ENCODE peak calls at places on chromosomes 7 and 10, in six cellular contexts. K is left lung, A is AG09319, S is GM12865, B is GM13976, M is AG09309. I is an unnamed sample.

GRCh38 chr10:46524471-46525176 is 31.8 kb downstream of the GPRIN2 start:
- DNase-seq in K (peak), A (no peak), S (no peak), B (no peak), M (no peak), I (peak)

GRCh38 chr7:51062222-51062987 is 254.2 kb downstream of the COBL start:
- DNase-seq in K (peak), A (no peak), S (no peak), B (no peak), M (no peak), I (no peak)

GRCh38 chr10:15197276-15197675 is 28.8 kb upstream of the NMT2 start:
- DNase-seq in K (no peak), A (no peak), S (no peak), B (no peak), M (peak), I (no peak)

GRCh38 chr7:46032936-46033335 is 111.9 kb upstream of the IGFBP3 start:
- DNase-seq in K (no peak), A (no peak), S (no peak), B (no peak), M (peak), I (no peak)

GRCh38 chr7:78770422-78771410 is 682.8 kb downstream of the MAGI2 start:
- DNase-seq in K (no peak), A (no peak), S (peak), B (no peak), M (no peak), I (no peak)

GRCh38 chr7:98323597-98324322 is 42.3 kb downstream of the BRI3 start:
- DNase-seq in K (no peak), A (no peak), S (no peak), B (no peak), M (no peak), I (no peak)

GRCh38 chr7:69635572-69636190 is 37.4 kb downstream of the AUTS2 start:
- DNase-seq in K (no peak), A (no peak), S (no peak), B (no peak), M (no peak), I (no peak)

GRCh38 chr7:55046582-55047347 is 27.9 kb downstream of the EGFR start:
- DNase-seq in K (no peak), A (no peak), S (no peak), B (no peak), M (no peak), I (no peak)

GRCh38 chr10:102243304-102243703 is 2.0 kb upstream of the PITX3 start:
- DNase-seq in K (no peak), A (no peak), S (no peak), B (no peak), M (no peak), I (no peak)

GRCh38 chr10:16520900-16521299 is 779 bp downstream of the C1QL3 start:
- DNase-seq in K (no peak), A (no peak), S (peak), B (peak), M (no peak), I (peak)

GRCh38 chr7:131586259-131586658 is 29.8 kb upstream of the PODXL start:
- DNase-seq in K (no peak), A (no peak), S (no peak), B (no peak), M (no peak), I (no peak)

GRCh38 chr10:58064714-58065528 is 202.8 kb downstream of the IPMK start:
- DNase-seq in K (no peak), A (peak), S (peak), B (peak), M (peak), I (peak)
- TF ChIP-seq CTCF in K (peak), A (peak), S (peak), B (peak), M (peak), I (peak)

DNA sequence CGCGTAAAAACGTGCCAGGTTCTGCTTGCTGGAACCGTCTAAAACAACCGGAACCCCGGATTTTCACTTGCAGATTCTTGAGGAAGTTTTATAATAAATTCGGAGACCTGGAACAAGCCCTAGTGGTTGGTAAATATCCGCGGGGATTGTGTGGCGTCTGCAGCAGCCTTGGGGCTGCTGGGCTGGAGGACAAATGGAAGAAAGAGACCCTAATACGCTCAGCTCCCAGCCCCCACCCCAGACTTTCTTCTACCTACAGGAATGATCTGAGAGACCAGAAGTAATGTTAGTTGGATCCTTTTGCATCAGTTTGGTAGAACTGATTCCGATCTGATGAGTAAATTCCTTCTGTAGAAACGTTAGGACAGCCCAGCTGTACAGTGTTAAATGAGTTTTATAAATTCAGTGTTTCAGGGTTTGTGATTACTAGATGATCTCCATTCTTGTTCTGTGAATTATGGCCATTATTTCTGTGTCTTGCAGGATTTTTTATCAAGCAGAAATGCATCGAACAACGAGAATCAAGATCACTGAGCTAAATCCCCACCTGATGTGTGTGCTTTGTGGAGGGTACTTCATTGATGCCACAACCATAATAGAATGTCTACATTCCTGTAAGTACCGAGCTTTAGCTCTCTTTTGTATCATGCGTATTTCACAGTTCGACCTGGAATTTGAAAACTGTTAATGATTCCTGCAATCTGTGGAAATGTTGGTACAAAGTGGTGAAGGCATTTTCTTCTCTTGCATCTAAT is 5.2 kb downstream of the BMI1 start:
- DNase-seq in K (no peak), A (no peak), S (no peak), B (no peak), M (no peak), I (no peak)
- TF ChIP-seq CTCF in K (no peak), A (no peak), S (no peak), B (no peak), M (peak), I (no peak)

GRCh38 chr7:117873056-117873932 is at the start of gene CTTNBP2:
- DNase-seq in K (peak), A (no peak), S (peak), B (peak), M (peak), I (no peak)

GRCh38 chr7:117871778-117872538 is 1.3 kb downstream of the CTTNBP2 start:
- DNase-seq in K (no peak), A (no peak), S (no peak), B (peak), M (no peak), I (no peak)

GRCh38 chr7:117873933-117874530 is 791 bp upstream of the CTTNBP2 start:
- DNase-seq in K (no peak), A (no peak), S (no peak), B (no peak), M (no peak), I (no peak)

GRCh38 chr7:117871401-117871777 is 1.9 kb downstream of the CTTNBP2 start:
- DNase-seq in K (no peak), A (no peak), S (no peak), B (no peak), M (no peak), I (no peak)

GRCh38 chr7:117872565-117873055 is 631 bp downstream of the CTTNBP2 start:
- DNase-seq in K (no peak), A (no peak), S (no peak), B (peak), M (no peak), I (no peak)
- TF ChIP-seq CTCF in K (no peak), A (peak), S (no peak), B (no peak), M (no peak), I (no peak)

GRCh38 chr10:112525215-112525614 is 78.2 kb downstream of the VTI1A start:
- DNase-seq in K (no peak), A (no peak), S (no peak), B (no peak), M (no peak), I (no peak)

GRCh38 chr10:112526906-112527305 is 79.9 kb downstream of the VTI1A start:
- DNase-seq in K (no peak), A (no peak), S (no peak), B (no peak), M (no peak), I (no peak)

GRCh38 chr10:112528235-112528634 is 81.2 kb downstream of the VTI1A start:
- DNase-seq in K (no peak), A (no peak), S (no peak), B (no peak), M (no peak), I (no peak)

GRCh38 chr10:112526130-112526529 is 79.1 kb downstream of the VTI1A start:
- DNase-seq in K (no peak), A (no peak), S (peak), B (no peak), M (no peak), I (peak)

DNA sequence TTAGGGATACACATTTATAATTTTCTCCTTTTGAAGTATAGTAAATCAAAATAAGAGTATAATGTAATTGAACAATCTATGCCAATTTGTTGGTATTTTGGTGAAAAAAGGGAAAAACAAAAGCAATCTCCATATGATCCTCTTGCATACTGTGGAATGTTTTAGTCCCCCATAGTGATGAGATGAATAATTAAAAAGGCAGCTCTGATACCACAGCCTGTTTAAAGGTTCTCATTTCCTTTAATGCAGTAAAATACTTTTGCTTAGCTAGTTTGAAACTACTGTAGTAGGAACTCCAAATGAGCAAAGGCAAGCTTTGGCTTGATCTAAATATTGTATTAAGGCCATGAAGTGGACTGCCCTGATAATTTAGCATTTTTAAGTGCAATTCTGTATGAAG is 77.6 kb downstream of the VTI1A start:
- DNase-seq in K (no peak), A (no peak), S (no peak), B (no peak), M (no peak), I (no peak)
- TF ChIP-seq CTCF in K (no peak), A (no peak), S (no peak), B (no peak), M (no peak), I (no peak)